ENCODE peak calls at places on chromosomes 2 and 18, in five cellular contexts. F, I, A, R and H are unnamed samples.

GRCh38 chr2:37350034-37350433 is 5.6 kb downstream of the QPCT start:
- DNase-seq in F (no peak), I (no peak), A (no peak), R (no peak), H (no peak)

GRCh38 chr2:183078163-183078466 is 432 bp upstream of the DUSP19 start:
- DNase-seq in F (no peak), I (no peak), A (no peak), R (no peak), H (peak; percentile 27)

GRCh38 chr18:26862084-26862483 is 3.4 kb downstream of the AQP4 start:
- DNase-seq in F (no peak), I (no peak), A (no peak), R (no peak), H (no peak)

GRCh38 chr2:102801858-102802699 is 40.2 kb downstream of the TMEM182 start:
- DNase-seq in F (no peak), I (no peak), A (no peak), R (no peak), H (no peak)

GRCh38 chr2:12717988-12718661 is 1.4 kb downstream of the TRIB2 start:
- DNase-seq in F (peak; percentile 39), I (peak; percentile 57), A (no peak), R (no peak), H (no peak)

GRCh38 chr2:30362468-30363081 is 84.5 kb upstream of the LCLAT1 start:
- DNase-seq in F (no peak), I (peak; percentile 47), A (no peak), R (no peak), H (no peak)

GRCh38 chr2:175976758-175977157 is 25.3 kb downstream of the LNPK start:
- DNase-seq in F (no peak), I (no peak), A (no peak), R (no peak), H (no peak)

GRCh38 chr2:223860809-223861738 is 23.7 kb upstream of the AP1S3 start:
- DNase-seq in F (peak; percentile 82), I (no peak), A (peak; percentile 65), R (no peak), H (no peak)

GRCh38 chr18:3498705-3499451 is 48.9 kb downstream of the TGIF1 start:
- DNase-seq in F (peak; percentile 37), I (peak; percentile 47), A (no peak), R (peak; percentile 61), H (peak; percentile 37)

GRCh38 chr18:623760-624620 is 27.2 kb downstream of the CLUL1 start:
- DNase-seq in F (peak; percentile 75), I (peak; percentile 74), A (no peak), R (peak; percentile 63), H (peak; percentile 62)

GRCh38 chr2:196160101-196160500 is 11.3 kb downstream of the STK17B start:
- DNase-seq in F (no peak), I (no peak), A (peak; percentile 61), R (no peak), H (no peak)

GRCh38 chr2:166343467-166343866 is 32.3 kb downstream of the SCN9A start:
- DNase-seq in F (no peak), I (no peak), A (no peak), R (no peak), H (no peak)

GRCh38 chr2:176146101-176146500 is 5.2 kb upstream of the HOXD4 start:
- DNase-seq in F (peak; percentile 9), I (no peak), A (no peak), R (no peak), H (no peak)

GRCh38 chr2:192196451-192197194 is 1.9 kb upstream of the TMEFF2 start:
- DNase-seq in F (no peak), I (no peak), A (no peak), R (no peak), H (no peak)

GRCh38 chr18:62828852-62829251 is 113.5 kb downstream of the PHLPP1 start:
- DNase-seq in F (no peak), I (no peak), A (no peak), R (no peak), H (no peak)

GRCh38 chr18:62829936-62830335 is 114.6 kb downstream of the PHLPP1 start:
- DNase-seq in F (no peak), I (no peak), A (no peak), R (no peak), H (no peak)

GRCh38 chr18:62825382-62825781 is 110.0 kb downstream of the PHLPP1 start:
- DNase-seq in F (no peak), I (no peak), A (no peak), R (no peak), H (no peak)

GRCh38 chr18:62828091-62828640 is 112.8 kb downstream of the PHLPP1 start:
- DNase-seq in F (no peak), I (no peak), A (no peak), R (no peak), H (no peak)

GRCh38 chr18:62827397-62827796 is 112.1 kb downstream of the PHLPP1 start:
- DNase-seq in F (no peak), I (no peak), A (no peak), R (no peak), H (no peak)
- H3K27ac ChIP-seq in F (no peak overlapping the region), I (peak overlapping the region; percentile 19), A (no peak overlapping the region), R (peak overlapping the region; percentile 66), H (no peak overlapping the region)

DNA sequence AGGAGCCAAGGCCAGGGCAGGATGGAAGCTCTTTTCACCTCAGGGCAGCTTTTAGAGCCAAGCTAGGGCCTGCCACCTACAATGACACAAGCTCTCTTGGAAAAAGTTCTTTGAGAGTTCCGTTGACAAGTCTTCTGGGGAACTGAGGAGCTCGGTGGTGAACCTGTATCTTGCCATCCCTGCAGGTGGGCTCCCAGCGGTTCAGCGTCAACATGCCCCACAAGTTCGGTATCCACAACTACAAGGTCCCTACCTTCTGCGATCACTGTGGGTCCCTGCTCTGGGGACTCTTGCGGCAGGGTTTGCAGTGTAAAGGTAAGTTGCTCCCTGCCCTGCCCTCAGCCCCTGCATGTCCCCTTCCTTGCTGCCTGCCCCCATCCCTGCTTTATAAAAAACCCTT is 312.8 kb upstream of the EPAS1 start:
- DNase-seq in F (no peak), I (no peak), A (no peak), R (no peak), H (no peak)
- H3K4me3 ChIP-seq in F (no peak overlapping the region), I (no peak overlapping the region), A (no peak overlapping the region), R (no peak overlapping the region), H (no peak overlapping the region)

GRCh38 chr2:233061007-233061590 is 957 bp downstream of the INPP5D start:
- DNase-seq in F (peak; percentile 25), I (no peak), A (no peak), R (no peak), H (no peak)

GRCh38 chr2:233060500-233061006 is 411 bp downstream of the INPP5D start:
- DNase-seq in F (peak; percentile 25), I (no peak), A (no peak), R (peak; percentile 30), H (no peak)

GRCh38 chr2:233062946-233063268 is 2.8 kb downstream of the INPP5D start:
- DNase-seq in F (no peak), I (no peak), A (no peak), R (no peak), H (no peak)

GRCh38 chr2:233062447-233062842 is 2.3 kb downstream of the INPP5D start:
- DNase-seq in F (peak; percentile 23), I (no peak), A (no peak), R (peak; percentile 33), H (no peak)

DNA sequence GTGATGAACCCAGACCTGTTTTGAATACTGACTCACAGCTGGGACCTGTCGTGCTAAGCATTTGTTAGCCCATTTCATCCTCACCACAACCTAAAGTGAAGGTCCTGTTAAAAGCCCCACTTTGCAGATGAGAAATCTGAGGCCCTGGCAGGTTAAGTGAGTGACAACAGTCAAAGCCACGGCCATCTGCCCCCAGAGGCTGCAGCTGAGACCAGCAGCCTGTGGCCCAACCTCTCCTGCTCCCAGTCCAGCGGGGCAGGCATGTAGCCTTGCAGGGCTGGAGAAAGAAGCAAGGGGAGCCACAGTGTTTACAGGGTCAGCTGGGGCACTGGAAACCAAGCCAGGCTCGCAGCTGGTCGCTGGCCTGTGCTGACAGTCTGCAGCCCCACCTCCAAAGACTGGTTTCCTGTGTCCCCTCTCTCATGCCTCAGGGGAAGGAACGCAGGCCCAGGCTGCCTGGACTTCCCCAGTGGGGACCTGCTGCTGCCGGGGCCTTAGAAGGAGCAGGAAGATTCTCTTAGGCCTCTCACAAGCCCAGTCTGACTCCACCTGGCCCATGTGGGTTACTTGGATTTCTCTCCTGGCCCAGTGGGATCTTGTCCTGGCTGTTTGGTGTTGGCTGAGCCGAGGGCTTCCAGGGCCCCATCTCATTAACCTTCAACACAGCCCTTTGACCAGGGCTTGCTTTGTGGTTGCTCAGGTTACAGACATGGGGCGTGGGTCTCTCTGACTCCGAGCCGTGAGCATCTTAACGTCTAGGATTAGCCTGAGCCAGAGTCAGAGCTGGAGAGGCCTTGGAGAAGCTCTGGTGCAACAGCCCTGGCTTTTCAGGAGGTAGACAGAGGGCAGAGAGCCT is 1.7 kb downstream of the INPP5D start:
- DNase-seq in F (peak; percentile 60), I (peak; percentile 59), A (no peak), R (no peak), H (peak; percentile 58)
- TF ChIP-seq CTCF in F (peak; percentile 13), I (no peak), A (no peak), R (peak; percentile 13), H (peak; percentile 41)

GRCh38 chr18:75249672-75250470 is 39.3 kb downstream of the TSHZ1 start:
- DNase-seq in F (no peak), I (no peak), A (no peak), R (no peak), H (no peak)
- H3K27ac ChIP-seq in F (peak overlapping the region; percentile 83), I (no peak overlapping the region), A (no peak overlapping the region), R (peak overlapping the region; percentile 75), H (no peak overlapping the region)

DNA sequence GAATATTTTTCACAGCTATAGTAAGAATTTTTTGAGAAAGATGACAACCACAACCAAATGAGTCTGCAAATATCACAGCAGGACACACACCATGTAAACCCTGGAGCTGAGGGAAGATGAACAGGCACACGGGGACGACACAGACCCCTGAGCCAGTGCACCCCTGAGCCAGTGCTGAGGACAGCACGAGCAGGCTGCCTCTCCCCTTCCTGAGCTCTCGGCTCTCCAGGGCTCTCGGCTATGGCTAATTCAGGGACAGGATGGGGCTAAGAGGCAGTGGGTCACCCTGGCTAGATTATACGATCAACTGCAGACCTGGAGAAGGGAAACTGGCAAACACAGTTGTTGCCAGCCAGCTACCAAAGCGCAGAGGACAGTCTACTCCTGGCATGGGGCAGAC is 41.4 kb downstream of the TGFBRAP1 start:
- DNase-seq in F (no peak), I (no peak), A (no peak), R (no peak), H (no peak)
- H3K4me3 ChIP-seq in F (no peak overlapping the region), I (no peak overlapping the region), A (no peak overlapping the region), R (no peak overlapping the region), H (no peak overlapping the region)

GRCh38 chr2:68466361-68466777 is 725 bp downstream of the FBXO48 start:
- DNase-seq in F (no peak), I (no peak), A (peak; percentile 73), R (no peak), H (no peak)
- TF ChIP-seq CTCF in F (no peak), I (peak; percentile 11), A (no peak), R (no peak), H (no peak)

GRCh38 chr18:76822510-76823165 is at the start of gene ZNF236:
- DNase-seq in F (peak; percentile 80), I (peak; percentile 74), A (no peak), R (peak; percentile 77), H (peak; percentile 79)

GRCh38 chr18:76823574-76823973 is 1.2 kb downstream of the ZNF236 start:
- DNase-seq in F (no peak), I (no peak), A (no peak), R (peak; percentile 52), H (no peak)

GRCh38 chr18:76823166-76823539 is 796 bp downstream of the ZNF236 start:
- DNase-seq in F (no peak), I (no peak), A (no peak), R (no peak), H (peak; percentile 16)

GRCh38 chr18:76824754-76825153 is 2.4 kb downstream of the ZNF236 start:
- DNase-seq in F (no peak), I (no peak), A (no peak), R (no peak), H (no peak)

GRCh38 chr18:76824136-76824676 is 1.8 kb downstream of the ZNF236 start:
- DNase-seq in F (no peak), I (no peak), A (no peak), R (no peak), H (no peak)
- H3K27ac ChIP-seq in F (peak overlapping the region; percentile 83), I (no peak overlapping the region), A (peak overlapping the region; percentile 36), R (peak overlapping the region; percentile 93), H (peak overlapping the region; percentile 88)